ENCODE peak calls at places on chromosome 19, in ten cellular contexts. M is bronchial epithelial cell, N is GM23248, W is astrocyte of the spinal cord, P is AG10803, V is heart left ventricle, A is cardiac fibroblast, L is left ventricle myocardium inferior, T is lower leg skin, U is psoas muscle. G is an unnamed sample.

GRCh38 chr19:48246101-48246500 is 9.6 kb downstream of the CARD8 start:
- DNase-seq in M (no peak), U (no peak), L (no peak), P (no peak), W (no peak), V (no peak), A (no peak), N (no peak), T (no peak), G (no peak)

GRCh38 chr19:29678484-29679106 is 13.3 kb downstream of the PLEKHF1 start:
- DNase-seq in T (no peak), P (no peak), W (no peak), M (no peak), L (peak), N (peak), U (peak), A (no peak), V (peak), G (no peak)

GRCh38 chr19:48970139-48970766 is 5.1 kb downstream of the FTL start:
- DNase-seq in A (no peak), T (no peak), W (no peak), V (no peak), M (no peak), N (no peak), U (no peak), P (no peak), L (no peak), G (no peak)

GRCh38 chr19:39307233-39307821 is 11.1 kb downstream of the IFNL1 start:
- DNase-seq in M (no peak), W (no peak), L (no peak), U (no peak), P (no peak), V (no peak), N (peak), T (peak), A (peak), G (no peak)

GRCh38 chr19:10831980-10832658 is 3.9 kb downstream of the TMED1 start:
- DNase-seq in A (no peak), V (no peak), N (no peak), P (no peak), T (no peak), W (no peak), M (no peak), L (no peak), U (no peak), G (no peak)

GRCh38 chr19:5397804-5398692 is 57.2 kb upstream of the ZNRF4 start:
- DNase-seq in P (no peak), N (peak), A (no peak), U (no peak), L (no peak), T (no peak), M (no peak), W (no peak), V (no peak), G (no peak)

GRCh38 chr19:10852098-10852800 is 4.0 kb downstream of the C19orf38 start:
- DNase-seq in M (peak), U (no peak), P (peak), A (peak), V (no peak), T (no peak), L (no peak), N (peak), W (peak), G (no peak)

GRCh38 chr19:29287061-29287460 is 74.1 kb upstream of the UQCRFS1 start:
- DNase-seq in L (no peak), N (no peak), M (no peak), W (no peak), V (no peak), U (no peak), A (no peak), P (no peak), T (peak), G (no peak)

GRCh38 chr19:17394891-17395415 is 957 bp upstream of the CCDC194 start:
- DNase-seq in L (peak), P (peak), T (no peak), V (no peak), M (peak), W (peak), A (peak), U (peak), N (peak), G (peak)

GRCh38 chr19:28949535-28949934 is 263.4 kb downstream of the UQCRFS1 start:
- DNase-seq in N (no peak), A (no peak), M (no peak), P (no peak), T (no peak), W (no peak), V (no peak), U (no peak), L (no peak), G (no peak)

GRCh38 chr19:39592381-39592780 is 9.9 kb upstream of the LGALS13 start:
- DNase-seq in N (no peak), V (no peak), M (no peak), L (no peak), A (no peak), W (no peak), U (no peak), T (no peak), P (no peak), G (no peak)

GRCh38 chr19:37329686-37330085 is 41.2 kb upstream of the ZNF527 start:
- DNase-seq in P (no peak), U (no peak), W (no peak), L (no peak), M (no peak), T (no peak), N (peak), A (peak), V (no peak), G (no peak)

GRCh38 chr19:8302357-8302691 is 5.8 kb downstream of the CD320 start:
- DNase-seq in A (peak), U (peak), M (no peak), L (peak), W (no peak), T (peak), V (peak), N (no peak), P (no peak), G (no peak)

GRCh38 chr19:43519436-43520088 is 7.4 kb downstream of the ETHE1 start:
- DNase-seq in U (peak), P (peak), L (peak), M (peak), V (peak), T (peak), A (peak), W (peak), N (peak), G (peak)

GRCh38 chr19:48255376-48256303 is at the start of gene CARD8:
- DNase-seq in A (peak), U (peak), L (peak), V (peak), M (peak), P (peak), T (peak), W (peak), N (peak), G (peak)

GRCh38 chr19:17289489-17289888 is 7.8 kb downstream of the ANKLE1 start:
- DNase-seq in L (peak), W (peak), M (peak), V (peak), A (peak), T (no peak), P (peak), N (peak), U (peak), G (peak)

GRCh38 chr19:44990459-44990858 is 10.8 kb upstream of the RELB start:
- DNase-seq in W (no peak), V (no peak), T (no peak), M (no peak), U (no peak), P (no peak), N (no peak), L (no peak), A (no peak), G (no peak)

GRCh38 chr19:38037151-38037611 is 130.2 kb downstream of the SIPA1L3 start:
- DNase-seq in L (no peak), W (no peak), V (no peak), T (no peak), A (no peak), U (no peak), P (no peak), M (no peak), N (no peak), G (no peak)

GRCh38 chr19:45123440-45123850 is 30.5 kb downstream of the PPP1R37 start:
- DNase-seq in W (no peak), U (no peak), A (no peak), L (no peak), V (no peak), N (no peak), M (peak), P (no peak), T (no peak), G (no peak)

GRCh38 chr19:558770-559439 is 13.5 kb upstream of the BSG start:
- DNase-seq in A (no peak), U (no peak), P (no peak), N (no peak), W (peak), T (no peak), V (peak), M (no peak), L (no peak), G (no peak)

GRCh38 chr19:12043752-12044422 is 8.4 kb upstream of the ZNF433 start:
- DNase-seq in N (no peak), T (no peak), M (no peak), L (no peak), P (no peak), V (no peak), A (no peak), U (no peak), W (no peak), G (no peak)

GRCh38 chr19:16529466-16530144 is 12.6 kb downstream of the CHERP start:
- DNase-seq in U (no peak), P (no peak), W (no peak), M (no peak), N (no peak), T (no peak), L (no peak), V (no peak), A (no peak), G (no peak)

GRCh38 chr19:16797876-16798275 is 31.3 kb upstream of the SIN3B start:
- DNase-seq in T (no peak), W (no peak), N (no peak), A (no peak), M (no peak), P (no peak), V (no peak), U (no peak), L (no peak), G (no peak)

GRCh38 chr19:38730731-38731589 is 13.3 kb downstream of the CAPN12 start:
- DNase-seq in P (no peak), W (no peak), N (no peak), A (no peak), T (peak), U (no peak), V (no peak), M (no peak), L (no peak), G (no peak)

GRCh38 chr19:8323781-8324185 is 2.5 kb downstream of the RPS28 start:
- DNase-seq in M (no peak), A (no peak), T (no peak), P (no peak), W (no peak), N (no peak), V (no peak), L (no peak), U (peak), G (no peak)

GRCh38 chr19:45091031-45091918 is 1.7 kb upstream of the PPP1R37 start:
- DNase-seq in V (peak), M (peak), N (peak), L (peak), A (peak), T (peak), W (peak), U (peak), P (peak), G (peak)

GRCh38 chr19:15253076-15253475 is 20.8 kb upstream of the EPHX3 start:
- DNase-seq in A (no peak), T (no peak), P (no peak), L (no peak), V (no peak), U (no peak), M (no peak), W (no peak), N (no peak), G (no peak)

GRCh38 chr19:44955500-44956439 is 590 bp downstream of the CLPTM1 start:
- DNase-seq in N (peak), W (no peak), L (no peak), T (no peak), V (no peak), A (peak), M (peak), P (peak), U (no peak), G (no peak)

GRCh38 chr19:9139609-9140158 is 513 bp upstream of the ZNF317 start:
- DNase-seq in T (no peak), N (peak), A (peak), V (no peak), P (no peak), U (no peak), W (no peak), L (no peak), M (no peak), G (no peak)

GRCh38 chr19:30535011-30535410 is 162.8 kb downstream of the ZNF536 start:
- DNase-seq in N (peak), P (no peak), V (no peak), A (no peak), M (no peak), U (no peak), T (peak), W (no peak), L (no peak), G (no peak)

GRCh38 chr19:45515807-45516401 is 8.6 kb downstream of the VASP start:
- DNase-seq in U (no peak), P (no peak), T (no peak), W (no peak), M (no peak), V (no peak), N (no peak), A (no peak), L (no peak), G (no peak)

GRCh38 chr19:38319421-38320258 is at the start of gene KCNK6:
- DNase-seq in P (peak), V (peak), A (no peak), N (peak), L (peak), M (peak), W (no peak), U (peak), T (peak), G (peak)

GRCh38 chr19:21750586-21751128 is 16.7 kb downstream of the ZNF100 start:
- DNase-seq in U (peak), V (no peak), N (no peak), M (no peak), A (no peak), P (no peak), W (no peak), T (no peak), L (no peak), G (no peak)

GRCh38 chr19:8831373-8831772 is 731 bp downstream of the ZNF558 start:
- DNase-seq in L (no peak), P (no peak), U (no peak), A (no peak), T (no peak), V (no peak), M (no peak), N (peak), W (no peak), G (no peak)

GRCh38 chr19:58317481-58318072 is 9.2 kb upstream of the ZSCAN22 start:
- DNase-seq in A (peak), M (peak), L (no peak), W (peak), T (no peak), V (no peak), U (no peak), N (peak), P (peak), G (peak)

GRCh38 chr19:56403261-56403660 is 871 bp upstream of the ZNF583 start:
- DNase-seq in N (peak), V (no peak), L (no peak), P (peak), A (peak), T (no peak), U (no peak), M (no peak), W (no peak), G (no peak)

GRCh38 chr19:29521291-29522075 is 4.3 kb upstream of the VSTM2B start:
- DNase-seq in A (no peak), U (no peak), L (no peak), T (no peak), M (no peak), W (no peak), P (no peak), V (no peak), N (no peak), G (no peak)

GRCh38 chr19:10013316-10013715 is at the start of gene RDH8:
- DNase-seq in P (no peak), L (no peak), N (no peak), M (no peak), A (no peak), U (no peak), T (no peak), W (no peak), V (no peak), G (no peak)

GRCh38 chr19:3985643-3986259 is 488 bp upstream of the EEF2 start:
- DNase-seq in P (no peak), M (no peak), A (no peak), L (no peak), W (no peak), T (no peak), V (no peak), U (no peak), N (peak), G (no peak)

GRCh38 chr19:3987619-3988371 is 2.5 kb upstream of the EEF2 start:
- DNase-seq in N (peak), A (peak), M (peak), W (peak), P (peak), V (peak), U (peak), T (peak), L (peak), G (peak)

GRCh38 chr19:3984908-3985642 is at the start of gene EEF2:
- DNase-seq in N (peak), M (peak), U (peak), T (peak), L (peak), P (peak), A (peak), W (peak), V (peak), G (peak)

GRCh38 chr19:3984584-3984907 is 717 bp downstream of the EEF2 start:
- DNase-seq in U (no peak), A (no peak), T (no peak), W (no peak), N (no peak), M (no peak), V (peak), P (no peak), L (no peak), G (no peak)

DNA sequence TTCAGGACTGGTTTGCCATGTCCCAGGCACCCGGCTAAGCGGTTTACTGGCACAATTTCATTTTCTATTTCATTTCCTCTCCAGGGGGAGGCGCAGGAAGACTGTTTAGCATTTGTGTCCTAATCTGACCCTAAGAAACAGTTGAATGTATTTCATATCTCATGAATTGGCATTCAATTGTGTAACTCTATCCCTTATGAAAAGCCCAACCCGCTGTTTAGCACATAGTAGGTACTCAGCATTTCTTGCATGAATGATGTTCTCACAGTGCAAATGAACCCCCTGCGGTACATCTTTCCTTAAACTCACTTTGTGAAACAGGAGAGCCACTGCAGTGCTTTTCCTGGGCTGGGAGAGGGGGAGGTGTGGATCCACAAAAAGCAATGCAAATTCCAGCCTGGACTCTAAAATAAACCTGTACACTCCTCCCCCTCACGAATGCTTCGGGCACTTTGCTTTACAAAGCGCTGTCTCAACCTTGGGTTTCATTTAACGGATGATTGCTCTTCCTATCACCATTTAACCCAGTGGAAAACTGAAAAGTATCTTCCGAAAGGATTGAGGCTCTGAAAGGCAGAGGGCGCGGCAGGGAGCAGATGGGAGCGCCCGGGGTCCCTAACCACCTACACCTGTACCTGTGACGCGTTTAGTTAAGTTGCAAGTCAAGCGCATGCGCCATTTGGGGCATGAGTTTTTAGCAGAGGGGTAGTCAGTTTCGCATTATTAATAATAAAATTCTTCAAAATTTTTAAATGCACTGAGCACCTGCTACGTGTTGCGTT is 1.2 kb upstream of the EEF2 start:
- DNase-seq in P (peak), M (peak), T (no peak), A (peak), L (no peak), V (peak), U (no peak), N (peak), W (peak), G (peak)
- H3K4me3 ChIP-seq in P (peak), M (peak), T (no peak), A (peak), L (peak), V (peak), U (peak), N (peak), W (peak), G (peak)

GRCh38 chr19:7267792-7268736 is 26.1 kb downstream of the INSR start:
- DNase-seq in A (no peak), M (no peak), P (no peak), U (peak), T (no peak), W (no peak), L (no peak), V (no peak), N (no peak), G (no peak)

GRCh38 chr19:7264858-7265257 is 29.4 kb downstream of the INSR start:
- DNase-seq in U (no peak), W (no peak), A (no peak), P (no peak), L (no peak), V (no peak), T (no peak), N (no peak), M (no peak), G (no peak)

GRCh38 chr19:7266832-7267231 is 27.4 kb downstream of the INSR start:
- DNase-seq in P (no peak), V (no peak), T (no peak), N (no peak), M (no peak), W (no peak), U (peak), L (no peak), A (no peak), G (no peak)

GRCh38 chr19:7263521-7263920 is 30.7 kb downstream of the INSR start:
- DNase-seq in M (no peak), L (no peak), P (no peak), W (no peak), V (no peak), U (no peak), N (no peak), T (no peak), A (no peak), G (no peak)

DNA sequence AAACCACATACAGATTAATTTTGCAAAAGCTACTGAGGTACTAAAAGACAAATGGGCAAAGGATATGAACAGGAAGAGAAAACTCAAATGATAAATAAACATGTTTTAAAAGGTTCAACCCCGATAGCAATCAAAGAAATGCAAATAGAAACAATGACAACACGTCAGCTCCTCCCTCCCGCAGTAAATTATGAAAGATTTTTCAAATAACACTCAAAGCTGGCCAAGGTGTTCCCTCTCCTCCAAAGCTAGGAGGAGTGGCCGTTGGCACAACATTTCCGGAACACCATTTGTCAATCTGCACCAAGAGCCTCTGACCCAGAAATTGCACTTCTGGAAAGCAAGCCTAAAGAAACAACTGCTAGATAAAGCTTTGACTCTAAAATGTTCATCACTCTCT is 28.3 kb downstream of the INSR start:
- DNase-seq in N (no peak), W (no peak), A (no peak), L (no peak), U (peak), V (no peak), P (no peak), T (no peak), M (no peak), G (no peak)
- H3K4me3 ChIP-seq in N (no peak), W (no peak), A (no peak), L (no peak), U (peak), V (no peak), P (no peak), T (no peak), M (no peak), G (no peak)

GRCh38 chr19:2629491-2630351 is 72.8 kb downstream of the GNG7 start:
- DNase-seq in V (no peak), N (no peak), L (no peak), W (no peak), A (no peak), M (no peak), U (peak), P (no peak), T (no peak), G (no peak)
- H3K4me3 ChIP-seq in V (no peak), N (no peak), L (no peak), W (no peak), A (no peak), M (no peak), U (no peak), P (no peak), T (no peak), G (no peak)

GRCh38 chr19:42514449-42514848 is 13.8 kb downstream of the CEACAM1 start:
- DNase-seq in P (no peak), A (no peak), M (peak), V (no peak), T (no peak), L (no peak), N (no peak), U (no peak), W (no peak), G (no peak)

GRCh38 chr19:42516771-42517170 is 11.5 kb downstream of the CEACAM1 start:
- DNase-seq in L (no peak), W (no peak), V (no peak), T (no peak), M (no peak), U (no peak), P (no peak), A (no peak), N (no peak), G (no peak)

GRCh38 chr19:42512743-42513304 is 15.5 kb downstream of the CEACAM1 start:
- DNase-seq in N (no peak), T (no peak), U (no peak), L (no peak), A (no peak), M (no peak), W (no peak), V (no peak), P (no peak), G (no peak)

GRCh38 chr19:42512130-42512636 is 16.1 kb downstream of the CEACAM1 start:
- DNase-seq in U (no peak), M (no peak), L (no peak), A (no peak), T (no peak), P (no peak), W (no peak), V (no peak), N (no peak), G (no peak)

GRCh38 chr19:42515241-42515832 is 12.9 kb downstream of the CEACAM1 start:
- DNase-seq in N (no peak), M (no peak), V (no peak), T (no peak), U (no peak), W (no peak), A (no peak), L (no peak), P (no peak), G (no peak)
- H3K4me3 ChIP-seq in N (no peak), M (no peak), V (no peak), T (no peak), U (no peak), W (no peak), A (no peak), L (no peak), P (no peak), G (no peak)